ENCODE peak calls at places on chromosomes 3 and 15, in seven cellular contexts. One of them, this sample, is unnamed.
A peak's percentile ranks its signal among the peaks of the same experiment; 100 is the strongest.

GRCh38 chr3:146092230-146092629 is 68.8 kb downstream of the PLOD2 start:
- DNase-seq in SW480: no peak
- DNase-seq in esophagus muscularis mucosa: no peak
- DNase-seq in amygdala: no peak
- DNase-seq in Right ventricle myocardium superior: no peak
- DNase-seq in A549: no peak
- DNase-seq in GM13976: no peak
- DNase-seq in this sample: no peak

GRCh38 chr3:125280966-125281365 is 68.4 kb upstream of the SLC12A8 start:
- DNase-seq in SW480: peak; percentile 18
- DNase-seq in esophagus muscularis mucosa: no peak
- DNase-seq in amygdala: no peak
- DNase-seq in Right ventricle myocardium superior: no peak
- DNase-seq in A549: no peak
- DNase-seq in GM13976: no peak
- DNase-seq in this sample: no peak

GRCh38 chr3:22371592-22372291 is 620.7 kb upstream of the ZNF385D start:
- DNase-seq in SW480: no peak
- DNase-seq in esophagus muscularis mucosa: no peak
- DNase-seq in amygdala: no peak
- DNase-seq in Right ventricle myocardium superior: peak; percentile 37
- DNase-seq in A549: no peak
- DNase-seq in GM13976: no peak
- DNase-seq in this sample: peak; percentile 70

GRCh38 chr15:67240235-67241131 is 14.0 kb downstream of the AAGAB start:
- DNase-seq in SW480: peak; percentile 49
- DNase-seq in esophagus muscularis mucosa: no peak
- DNase-seq in amygdala: no peak
- DNase-seq in Right ventricle myocardium superior: no peak
- DNase-seq in A549: peak; percentile 55
- DNase-seq in GM13976: no peak
- DNase-seq in this sample: no peak

GRCh38 chr3:114506622-114507300 is 212.9 kb downstream of the TIGIT start:
- DNase-seq in SW480: no peak
- DNase-seq in esophagus muscularis mucosa: no peak
- DNase-seq in amygdala: no peak
- DNase-seq in Right ventricle myocardium superior: no peak
- DNase-seq in A549: no peak
- DNase-seq in GM13976: no peak
- DNase-seq in this sample: no peak

GRCh38 chr3:158768361-158768787 is 33.5 kb upstream of the MFSD1 start:
- DNase-seq in SW480: no peak
- DNase-seq in esophagus muscularis mucosa: peak; percentile 92
- DNase-seq in amygdala: no peak
- DNase-seq in Right ventricle myocardium superior: peak; percentile 86
- DNase-seq in A549: peak; percentile 35
- DNase-seq in GM13976: no peak
- DNase-seq in this sample: peak; percentile 90

GRCh38 chr3:182735672-182736071 is 57.6 kb upstream of the ATP11B start:
- DNase-seq in SW480: no peak
- DNase-seq in esophagus muscularis mucosa: no peak
- DNase-seq in amygdala: no peak
- DNase-seq in Right ventricle myocardium superior: no peak
- DNase-seq in A549: no peak
- DNase-seq in GM13976: no peak
- DNase-seq in this sample: no peak

GRCh38 chr3:21621396-21621695 is 129.7 kb downstream of the ZNF385D start:
- DNase-seq in SW480: peak; percentile 1
- DNase-seq in esophagus muscularis mucosa: no peak
- DNase-seq in amygdala: no peak
- DNase-seq in Right ventricle myocardium superior: no peak
- DNase-seq in A549: no peak
- DNase-seq in GM13976: no peak
- DNase-seq in this sample: no peak

GRCh38 chr3:195175076-195175475 is 95.9 kb downstream of the XXYLT1 start:
- DNase-seq in SW480: no peak
- DNase-seq in esophagus muscularis mucosa: no peak
- DNase-seq in amygdala: no peak
- DNase-seq in Right ventricle myocardium superior: no peak
- DNase-seq in A549: no peak
- DNase-seq in GM13976: no peak
- DNase-seq in this sample: no peak

GRCh38 chr3:197019021-197019420 is 10.6 kb downstream of the MELTF start:
- DNase-seq in SW480: peak; percentile 74
- DNase-seq in esophagus muscularis mucosa: no peak
- DNase-seq in amygdala: no peak
- DNase-seq in Right ventricle myocardium superior: no peak
- DNase-seq in A549: no peak
- DNase-seq in GM13976: no peak
- DNase-seq in this sample: no peak

GRCh38 chr3:109152326-109152725 is 15.8 kb downstream of the C3orf85 start:
- DNase-seq in SW480: no peak
- DNase-seq in esophagus muscularis mucosa: no peak
- DNase-seq in amygdala: no peak
- DNase-seq in Right ventricle myocardium superior: no peak
- DNase-seq in A549: no peak
- DNase-seq in GM13976: no peak
- DNase-seq in this sample: no peak

GRCh38 chr15:69762373-69763148 is 309.9 kb downstream of the RPLP1 start:
- DNase-seq in SW480: peak; percentile 94
- DNase-seq in esophagus muscularis mucosa: peak; percentile 50
- DNase-seq in amygdala: no peak
- DNase-seq in Right ventricle myocardium superior: no peak
- DNase-seq in A549: no peak
- DNase-seq in GM13976: no peak
- DNase-seq in this sample: no peak

GRCh38 chr3:48431224-48432029 is 1.5 kb upstream of the PLXNB1 start:
- DNase-seq in SW480: no peak
- DNase-seq in esophagus muscularis mucosa: no peak
- DNase-seq in amygdala: no peak
- DNase-seq in Right ventricle myocardium superior: peak; percentile 22
- DNase-seq in A549: no peak
- DNase-seq in GM13976: no peak
- DNase-seq in this sample: peak; percentile 52

GRCh38 chr3:20574746-20575145 is 388.7 kb upstream of the SGO1 start:
- DNase-seq in SW480: no peak
- DNase-seq in esophagus muscularis mucosa: no peak
- DNase-seq in amygdala: no peak
- DNase-seq in Right ventricle myocardium superior: no peak
- DNase-seq in A549: no peak
- DNase-seq in GM13976: no peak
- DNase-seq in this sample: no peak

GRCh38 chr15:99421172-99421656 is 144.6 kb upstream of the MEF2A start:
- DNase-seq in SW480: no peak
- DNase-seq in esophagus muscularis mucosa: no peak
- DNase-seq in amygdala: no peak
- DNase-seq in Right ventricle myocardium superior: no peak
- DNase-seq in A549: no peak
- DNase-seq in GM13976: no peak
- DNase-seq in this sample: no peak

GRCh38 chr15:101128191-101128590 is 123.7 kb downstream of the CHSY1 start:
- DNase-seq in SW480: no peak
- DNase-seq in esophagus muscularis mucosa: no peak
- DNase-seq in amygdala: no peak
- DNase-seq in Right ventricle myocardium superior: no peak
- DNase-seq in A549: no peak
- DNase-seq in GM13976: no peak
- DNase-seq in this sample: peak; percentile 49

GRCh38 chr3:15324335-15324734 is 8.1 kb downstream of the SH3BP5 start:
- DNase-seq in SW480: no peak
- DNase-seq in esophagus muscularis mucosa: no peak
- DNase-seq in amygdala: no peak
- DNase-seq in Right ventricle myocardium superior: peak; percentile 73
- DNase-seq in A549: no peak
- DNase-seq in GM13976: no peak
- DNase-seq in this sample: no peak

GRCh38 chr3:117586161-117586560 is 876.6 kb downstream of the TUSC7 start:
- DNase-seq in SW480: no peak
- DNase-seq in esophagus muscularis mucosa: no peak
- DNase-seq in amygdala: no peak
- DNase-seq in Right ventricle myocardium superior: no peak
- DNase-seq in A549: no peak
- DNase-seq in GM13976: no peak
- DNase-seq in this sample: no peak

GRCh38 chr15:72902245-72902928 is 118.8 kb upstream of the ADPGK start:
- DNase-seq in SW480: no peak
- DNase-seq in esophagus muscularis mucosa: no peak
- DNase-seq in amygdala: no peak
- DNase-seq in Right ventricle myocardium superior: peak; percentile 84
- DNase-seq in A549: no peak
- DNase-seq in GM13976: no peak
- DNase-seq in this sample: peak; percentile 89

GRCh38 chr15:64622410-64623260 is 152.8 kb downstream of the RBPMS2 start:
- DNase-seq in SW480: no peak
- DNase-seq in esophagus muscularis mucosa: no peak
- DNase-seq in amygdala: no peak
- DNase-seq in Right ventricle myocardium superior: no peak
- DNase-seq in A549: no peak
- DNase-seq in GM13976: peak; percentile 49
- DNase-seq in this sample: no peak

This sample was measured in aorta.